ENCODE peak calls at places on chromosomes 12 and 14, in four cellular contexts. C is GM12878, R is IMR-90, J is K562. A is an unnamed sample. For H4K20me1, the result is how much of the 10 kb centered on the place peaks cover.

GRCh38 chr12:109563291-109564284 is 9.7 kb downstream of the MMAB start:
- DNase-seq in C (no peak), J (no peak), R (no peak), A (no peak)

GRCh38 chr12:75603475-75603874 is 92.1 kb upstream of the KRR1 start:
- DNase-seq in R (no peak), C (no peak), J (no peak), A (peak)

GRCh38 chr14:65206448-65207096 is 104.3 kb upstream of the MAX start:
- DNase-seq in J (no peak), R (peak), C (peak), A (no peak)

GRCh38 chr12:120737557-120738251 is 12.1 kb downstream of the ACADS start:
- DNase-seq in R (no peak), C (no peak), J (no peak), A (no peak)

GRCh38 chr12:10310926-10311705 is 3.4 kb downstream of the KLRD1 start:
- DNase-seq in C (no peak), R (no peak), J (no peak), A (peak)

GRCh38 chr14:97005908-97006307 is 208.7 kb downstream of the VRK1 start:
- DNase-seq in J (no peak), R (no peak), C (no peak), A (no peak)

GRCh38 chr12:71694099-71694820 is 8.4 kb downstream of the TMEM19 start:
- DNase-seq in R (no peak), J (no peak), C (peak), A (no peak)

GRCh38 chr12:26971963-26972362 is 33.7 kb downstream of the FGFR1OP2 start:
- DNase-seq in C (peak), J (no peak), R (no peak), A (no peak)

GRCh38 chr12:43835656-43836454 is at the start of gene TMEM117:
- DNase-seq in C (no peak), J (peak), R (peak), A (peak)

GRCh38 chr14:58864751-58865519 is 227.2 kb downstream of the DACT1 start:
- DNase-seq in C (no peak), R (peak), J (no peak), A (no peak)

GRCh38 chr12:29961231-29961630 is 177.5 kb upstream of the TMTC1 start:
- DNase-seq in R (peak), C (no peak), J (no peak), A (no peak)

GRCh38 chr14:94560291-94560665 is 964 bp upstream of the SERPINA4 start:
- DNase-seq in C (no peak), R (no peak), J (no peak), A (no peak)

GRCh38 chr12:131775904-131776889 is 52.0 kb upstream of the MMP17 start:
- DNase-seq in C (peak), J (no peak), R (no peak), A (no peak)

GRCh38 chr12:71780207-71780822 is 25.7 kb downstream of the RAB21 start:
- DNase-seq in R (peak), J (peak), C (no peak), A (peak)

GRCh38 chr14:24673534-24674203 is 39.7 kb upstream of the GZMB start:
- DNase-seq in J (no peak), R (no peak), C (peak), A (no peak)

GRCh38 chr12:95629392-95629791 is 78.1 kb upstream of the USP44 start:
- DNase-seq in R (no peak), C (no peak), J (no peak), A (no peak)

GRCh38 chr14:53011053-53011462 is 60.2 kb upstream of the FERMT2 start:
- DNase-seq in J (no peak), R (peak), C (no peak), A (no peak)

GRCh38 chr12:95582230-95583058 is 31.2 kb upstream of the USP44 start:
- DNase-seq in C (no peak), J (no peak), R (peak), A (peak)

GRCh38 chr14:54392131-54392859 is 4.5 kb upstream of the CDKN3 start:
- DNase-seq in J (no peak), R (no peak), C (no peak), A (no peak)

GRCh38 chr14:99560946-99561683 is 42.9 kb downstream of the CCDC85C start:
- DNase-seq in R (no peak), C (no peak), J (no peak), A (no peak)

GRCh38 chr12:101642115-101643067 is 47.6 kb downstream of the MYBPC1 start:
- DNase-seq in J (peak), R (no peak), C (no peak), A (peak)

GRCh38 chr14:97723321-97723720 is 926.1 kb downstream of the VRK1 start:
- DNase-seq in J (no peak), C (no peak), R (no peak), A (no peak)

GRCh38 chr12:103028881-103029280 is 71.4 kb downstream of the ASCL1 start:
- DNase-seq in J (no peak), R (no peak), C (no peak), A (no peak)

GRCh38 chr12:108526482-108527234 is 11.6 kb downstream of the FICD start:
- DNase-seq in J (no peak), C (no peak), R (peak), A (no peak)

GRCh38 chr14:71551291-71551955 is 380.8 kb upstream of the RGS6 start:
- DNase-seq in C (no peak), R (peak), J (no peak), A (no peak)

GRCh38 chr12:50401383-50402155 is 884 bp downstream of the LARP4 start:
- DNase-seq in J (peak), C (no peak), R (peak), A (peak)

GRCh38 chr14:50070230-50070629 is 46.1 kb downstream of the VCPKMT start:
- DNase-seq in R (no peak), J (no peak), C (no peak), A (no peak)

GRCh38 chr12:51839310-51839943 is 9.1 kb downstream of the FIGNL2 start:
- DNase-seq in J (no peak), R (no peak), C (no peak), A (no peak)

GRCh38 chr12:124474709-124475108 is 92.7 kb downstream of the NCOR2 start:
- DNase-seq in C (no peak), R (no peak), J (no peak), A (no peak)

GRCh38 chr14:55129428-55130193 is 559 bp downstream of the LGALS3 start:
- DNase-seq in J (peak), C (no peak), R (peak), A (peak)

DNA sequence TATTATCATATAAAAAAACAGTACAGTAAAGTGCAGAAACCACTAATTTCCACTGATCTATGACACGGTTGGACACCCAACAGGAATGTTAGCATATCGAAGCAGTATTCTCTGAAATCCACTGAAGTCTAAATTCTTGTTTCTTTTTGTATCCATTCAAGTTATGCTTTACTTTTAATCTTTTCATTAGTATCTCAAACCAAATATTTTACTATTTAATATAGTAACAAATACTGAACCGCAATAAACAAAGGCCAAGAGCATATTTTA is 41.1 kb downstream of the ATXN2 start:
- DNase-seq in J (no peak), C (no peak), R (no peak), A (no peak)
- H4K20me1 ChIP-seq in J (under half), C (under half), R (half or more), A (under half)

GRCh38 chr14:89359477-89360222 is 57.4 kb downstream of the FOXN3 start:
- DNase-seq in C (no peak), J (no peak), R (no peak), A (peak)
- H3K27ac ChIP-seq in C (peak), J (no peak), R (no peak), A (no peak)

GRCh38 chr12:33757701-33758100 is 264.6 kb upstream of the ALG10 start:
- DNase-seq in C (no peak), R (no peak), J (no peak), A (no peak)

GRCh38 chr12:33752854-33753253 is 269.4 kb upstream of the ALG10 start:
- DNase-seq in C (no peak), J (peak), R (no peak), A (no peak)
- TF ChIP-seq FOS in C (no peak), J (peak), R (no peak), A (no peak)

GRCh38 chr12:24919346-24920001 is 29.4 kb downstream of the BCAT1 start:
- DNase-seq in J (no peak), R (no peak), C (no peak), A (no peak)
- H4K20me1 ChIP-seq in J (under half), R (half or more), C (under half), A (under half)

GRCh38 chr14:102540310-102541028 is 30.9 kb upstream of the ANKRD9 start:
- DNase-seq in R (peak), J (no peak), C (no peak), A (no peak)
- H3K27ac ChIP-seq in R (no peak), J (peak), C (no peak), A (no peak)

GRCh38 chr14:106691601-106692291 is 1165.4 kb downstream of the TMEM121 start:
- DNase-seq in R (no peak), J (peak), C (peak), A (no peak)
- TF ChIP-seq FOS in R (no peak), J (no peak), C (no peak), A (no peak)

DNA sequence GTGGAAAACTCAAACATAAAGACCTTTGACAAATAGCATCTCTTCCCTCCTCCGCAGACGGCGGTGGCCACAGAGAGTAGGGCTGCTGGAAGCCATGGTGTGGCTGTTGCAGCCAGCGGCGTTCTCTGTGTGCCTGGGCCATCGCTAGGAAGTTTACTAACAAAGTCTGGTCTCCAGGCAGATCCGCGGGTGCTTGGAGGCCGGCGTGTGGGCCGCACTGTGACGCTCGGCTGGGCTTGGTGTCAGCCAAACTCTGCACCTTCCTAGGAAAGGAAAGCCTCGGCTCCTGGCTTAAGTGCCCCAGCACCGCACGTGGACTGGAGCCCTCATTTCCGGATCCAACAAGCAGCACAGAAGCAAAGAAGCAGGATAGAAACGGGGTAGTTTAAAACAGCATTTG is 65.5 kb downstream of the CCDC88C start:
- DNase-seq in J (no peak), R (no peak), C (no peak), A (no peak)
- H4K20me1 ChIP-seq in J (under half), R (under half), C (under half), A (under half)